ENCODE peak calls at places on chromosomes 7 and 10, in eight cellular contexts. U, K, O, N, T, E, A and Z are unnamed samples.

GRCh38 chr7:2966466-2967078 is 77.1 kb downstream of the CARD11 start:
- DNase-seq in U (no peak), K (no peak), O (no peak), N (no peak), T (no peak), E (no peak), A (no peak), Z (no peak)

GRCh38 chr7:100867796-100868485 is 754 bp downstream of the TRIP6 start:
- DNase-seq in U (no peak), K (no peak), O (no peak), N (peak), T (no peak), E (no peak), A (no peak), Z (no peak)

GRCh38 chr7:155166673-155167370 is 96.7 kb downstream of the HTR5A start:
- DNase-seq in U (no peak), K (peak), O (no peak), N (peak), T (no peak), E (peak), A (no peak), Z (no peak)

GRCh38 chr10:63829020-63829419 is 307.8 kb downstream of the REEP3 start:
- DNase-seq in U (peak), K (no peak), O (no peak), N (no peak), T (no peak), E (no peak), A (no peak), Z (no peak)

GRCh38 chr7:26084418-26084817 is 67.6 kb upstream of the NFE2L3 start:
- DNase-seq in U (no peak), K (no peak), O (no peak), N (no peak), T (no peak), E (no peak), A (no peak), Z (no peak)

GRCh38 chr7:64463636-64464375 is 99.1 kb downstream of the ZNF680 start:
- DNase-seq in U (peak), K (peak), O (peak), N (peak), T (no peak), E (peak), A (peak), Z (no peak)

GRCh38 chr10:6141296-6142151 is 52.7 kb downstream of the RBM17 start:
- DNase-seq in U (peak), K (peak), O (peak), N (peak), T (no peak), E (peak), A (no peak), Z (no peak)

GRCh38 chr10:80165173-80165572 is 32.6 kb downstream of the PLAC9 start:
- DNase-seq in U (peak), K (no peak), O (no peak), N (no peak), T (no peak), E (no peak), A (no peak), Z (no peak)

GRCh38 chr10:24790599-24790998 is 66.9 kb upstream of the ARHGAP21 start:
- DNase-seq in U (no peak), K (no peak), O (no peak), N (no peak), T (no peak), E (no peak), A (no peak), Z (no peak)

GRCh38 chr7:15725036-15725435 is 38.6 kb upstream of the MEOX2 start:
- DNase-seq in U (no peak), K (no peak), O (no peak), N (no peak), T (no peak), E (no peak), A (no peak), Z (no peak)

GRCh38 chr7:15723840-15724239 is 37.4 kb upstream of the MEOX2 start:
- DNase-seq in U (no peak), K (no peak), O (no peak), N (no peak), T (no peak), E (no peak), A (peak), Z (no peak)

GRCh38 chr7:15720849-15721471 is 34.5 kb upstream of the MEOX2 start:
- DNase-seq in U (peak), K (no peak), O (no peak), N (peak), T (no peak), E (peak), A (peak), Z (no peak)
- TF ChIP-seq CTCF in U (peak), K (peak), O (peak), N (peak), T (no peak), E (peak), A (peak), Z (no peak)

GRCh38 chr10:75650648-75651047 is 219.2 kb downstream of the LRMDA start:
- DNase-seq in U (no peak), K (no peak), O (no peak), N (no peak), T (no peak), E (no peak), A (no peak), Z (no peak)

GRCh38 chr10:75652136-75652535 is 220.7 kb downstream of the LRMDA start:
- DNase-seq in U (no peak), K (no peak), O (no peak), N (no peak), T (no peak), E (no peak), A (no peak), Z (no peak)

GRCh38 chr10:75648854-75649253 is 217.4 kb downstream of the LRMDA start:
- DNase-seq in U (no peak), K (no peak), O (no peak), N (no peak), T (no peak), E (no peak), A (no peak), Z (no peak)

GRCh38 chr10:75653761-75654160 is 222.3 kb downstream of the LRMDA start:
- DNase-seq in U (peak), K (no peak), O (no peak), N (no peak), T (no peak), E (no peak), A (no peak), Z (no peak)

DNA sequence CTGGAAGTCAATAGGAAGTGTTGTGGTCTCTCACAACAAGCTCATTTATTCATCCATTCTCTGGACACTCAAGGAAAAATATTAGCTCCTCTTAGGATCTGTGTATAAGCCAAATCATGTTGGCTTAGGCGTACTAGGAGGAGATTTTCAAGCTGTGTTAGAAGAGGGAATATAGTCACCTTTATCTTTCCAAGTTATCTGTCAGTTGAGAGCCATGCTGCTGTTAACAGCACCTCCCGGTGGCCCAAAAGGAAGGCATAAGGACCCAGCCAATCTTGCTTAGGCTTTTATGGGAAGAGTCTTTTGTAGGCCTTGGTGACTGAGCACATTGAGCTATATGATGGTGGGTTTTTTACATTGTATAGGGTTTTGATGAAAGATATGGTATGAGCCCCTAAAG is 220.0 kb downstream of the LRMDA start:
- DNase-seq in U (peak), K (no peak), O (no peak), N (peak), T (no peak), E (no peak), A (no peak), Z (no peak)
- TF ChIP-seq CTCF in U (peak), K (no peak), O (no peak), N (peak), T (no peak), E (peak), A (no peak), Z (no peak)

GRCh38 chr10:71623098-71623985 is 96.2 kb downstream of the C10orf105 start:
- DNase-seq in U (peak), K (no peak), O (no peak), N (no peak), T (no peak), E (peak), A (no peak), Z (no peak)
- TF ChIP-seq CTCF in U (peak), K (no peak), O (no peak), N (no peak), T (no peak), E (peak), A (no peak), Z (no peak)

DNA sequence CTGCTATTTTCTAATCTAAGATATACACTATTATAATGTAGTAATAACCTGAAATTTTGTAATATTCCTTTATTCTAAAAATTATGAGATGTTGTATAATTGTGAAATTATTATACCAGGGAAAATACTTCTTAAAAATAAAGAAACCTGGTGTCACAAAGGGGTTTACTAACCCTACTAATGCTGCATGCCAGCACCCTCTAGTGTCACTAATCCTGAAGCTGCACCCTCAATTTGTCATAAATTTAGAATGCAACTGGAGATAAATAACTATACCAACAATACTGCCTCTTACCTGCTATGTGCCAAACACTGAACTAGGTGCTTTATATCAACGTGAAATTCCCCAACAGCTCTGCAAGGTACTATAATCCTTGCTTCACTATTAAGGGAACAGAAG is 30.8 kb downstream of the TM9SF3 start:
- DNase-seq in U (peak), K (no peak), O (no peak), N (peak), T (no peak), E (peak), A (no peak), Z (no peak)
- TF ChIP-seq CTCF in U (peak), K (peak), O (no peak), N (no peak), T (no peak), E (peak), A (peak), Z (peak)

GRCh38 chr7:145106001-145106400 is 270.1 kb upstream of the TPK1 start:
- DNase-seq in U (peak), K (peak), O (no peak), N (no peak), T (no peak), E (no peak), A (peak), Z (no peak)
- TF ChIP-seq CTCF in U (no peak), K (no peak), O (no peak), N (no peak), T (no peak), E (no peak), A (no peak), Z (no peak)

DNA sequence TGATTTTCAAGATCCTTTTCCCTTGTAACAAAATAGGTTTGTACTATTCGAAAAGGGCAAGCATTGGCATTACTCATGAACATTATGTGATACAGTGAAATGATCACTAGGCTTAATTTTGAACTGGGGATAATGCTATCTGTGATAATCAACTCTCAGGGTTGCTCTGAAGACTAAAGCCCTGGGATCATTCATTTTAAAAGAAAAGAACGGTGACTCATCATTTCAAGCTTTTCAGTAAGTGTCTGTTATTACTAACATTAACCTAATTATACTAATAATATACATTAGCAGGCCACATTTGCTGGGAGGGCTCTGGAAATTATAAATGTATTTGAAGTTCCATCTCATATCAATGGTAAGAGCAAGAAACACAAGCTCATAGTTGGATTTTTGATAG is 185.6 kb downstream of the CRPPA start:
- DNase-seq in U (no peak), K (no peak), O (no peak), N (no peak), T (no peak), E (no peak), A (no peak), Z (no peak)
- TF ChIP-seq CTCF in U (no peak), K (no peak), O (no peak), N (no peak), T (no peak), E (no peak), A (no peak), Z (no peak)

GRCh38 chr7:70243443-70243842 is 645.2 kb downstream of the AUTS2 start:
- DNase-seq in U (no peak), K (no peak), O (no peak), N (no peak), T (no peak), E (no peak), A (no peak), Z (no peak)
- TF ChIP-seq CTCF in U (no peak), K (no peak), O (no peak), N (no peak), T (no peak), E (no peak), A (no peak), Z (no peak)